ENCODE peak calls at places on chromosomes 1 and 21, in four cellular contexts. H is stimulated activated CD8-positive, alpha-beta memory T cell treated with anti-CD3 and anti-CD28 coated beads, Interleukin-15, amount 100 ng/mL, for 4 hours; I is naive B cell; A is globus pallidus. K is an unnamed sample.

GRCh38 chr1:231861541-231862481 is 235.2 kb downstream of the DISC1 start:
- DNase-seq in H (no peak), I (no peak), A (no peak), K (no peak)

GRCh38 chr21:44391345-44392091 is 38.1 kb downstream of the TRPM2 start:
- DNase-seq in H (no peak), I (peak; percentile 25), A (no peak), K (peak; percentile 32)

GRCh38 chr1:182601416-182601786 is 2.8 kb downstream of the RGS16 start:
- DNase-seq in H (no peak), I (peak; percentile 73), A (peak; percentile 79), K (peak; percentile 63)

GRCh38 chr1:220775238-220775853 is 11.4 kb upstream of the MTARC1 start:
- DNase-seq in H (no peak), I (peak; percentile 26), A (peak; percentile 11), K (peak; percentile 50)

GRCh38 chr1:89525169-89525855 is 683 bp downstream of the LRRC8B start:
- DNase-seq in H (peak; percentile 11), I (peak; percentile 58), A (peak; percentile 51), K (peak; percentile 73)

GRCh38 chr1:20634594-20635084 is 1.4 kb downstream of the PINK1 start:
- DNase-seq in H (no peak), I (no peak), A (no peak), K (peak; percentile 73)

GRCh38 chr1:119713039-119713537 is 1.4 kb downstream of the PHGDH start:
- DNase-seq in H (no peak), I (no peak), A (peak; percentile 77), K (peak; percentile 44)

GRCh38 chr21:36668713-36669112 is 30.2 kb upstream of the SIM2 start:
- DNase-seq in H (no peak), I (no peak), A (no peak), K (no peak)

GRCh38 chr1:41417746-41418145 is 56.5 kb downstream of the FOXO6 start:
- DNase-seq in H (no peak), I (no peak), A (no peak), K (no peak)

GRCh38 chr1:224168859-224169380 is 14.1 kb upstream of the DEGS1 start:
- DNase-seq in H (no peak), I (peak; percentile 74), A (peak; percentile 40), K (peak; percentile 82)

GRCh38 chr1:230426246-230427101 is at the start of gene PGBD5:
- DNase-seq in H (peak; percentile 10), I (peak; percentile 52), A (peak; percentile 92), K (peak; percentile 60)

GRCh38 chr1:29120955-29121485 is 2.7 kb downstream of the TMEM200B start:
- DNase-seq in H (peak; percentile 19), I (peak; percentile 68), A (no peak), K (peak; percentile 29)

GRCh38 chr21:45535341-45536081 is 6.7 kb downstream of the SLC19A1 start:
- DNase-seq in H (no peak), I (no peak), A (peak; percentile 63), K (peak; percentile 26)

GRCh38 chr1:156407760-156408159 is 38.7 kb downstream of the RHBG start:
- DNase-seq in H (no peak), I (no peak), A (no peak), K (no peak)

GRCh38 chr1:14149431-14149830 is 449.1 kb upstream of the KAZN start:
- DNase-seq in H (no peak), I (no peak), A (no peak), K (no peak)

GRCh38 chr21:38048241-38048640 is 132.0 kb upstream of the KCNJ6 start:
- DNase-seq in H (no peak), I (no peak), A (peak; percentile 36), K (no peak)

GRCh38 chr1:1616045-1616821 is 933 bp downstream of the MIB2 start:
- DNase-seq in H (no peak), I (no peak), A (peak; percentile 11), K (no peak)

GRCh38 chr1:232503497-232503896 is 126.4 kb downstream of the SIPA1L2 start:
- DNase-seq in H (no peak), I (no peak), A (no peak), K (no peak)

GRCh38 chr1:64545118-64545916 is 75.4 kb downstream of the CACHD1 start:
- DNase-seq in H (no peak), I (no peak), A (no peak), K (no peak)

GRCh38 chr1:2135425-2135824 is 59.1 kb downstream of the FAAP20 start:
- DNase-seq in H (no peak), I (no peak), A (no peak), K (no peak)

GRCh38 chr1:239682945-239683344 is 296.6 kb downstream of the CHRM3 start:
- DNase-seq in H (no peak), I (no peak), A (no peak), K (no peak)

GRCh38 chr21:16590658-16591057 is 860.9 kb downstream of the USP25 start:
- DNase-seq in H (no peak), I (no peak), A (no peak), K (no peak)

GRCh38 chr1:56965191-56965590 is 624 bp downstream of the C8B start:
- DNase-seq in H (no peak), I (no peak), A (no peak), K (no peak)

GRCh38 chr1:151611288-151611790 is 511 bp upstream of the SNX27 start:
- DNase-seq in H (no peak), I (peak; percentile 3), A (no peak), K (no peak)

GRCh38 chr1:174301295-174302077 is 142.2 kb downstream of the RABGAP1L start:
- DNase-seq in H (no peak), I (no peak), A (no peak), K (no peak)

GRCh38 chr1:151011154-151011850 is 3.1 kb downstream of the PRUNE1 start:
- DNase-seq in H (no peak), I (no peak), A (no peak), K (peak; percentile 62)

GRCh38 chr1:119718409-119718808 is 6.7 kb downstream of the PHGDH start:
- DNase-seq in H (no peak), I (no peak), A (no peak), K (no peak)

GRCh38 chr1:25534389-25534788 is 9.0 kb upstream of the LDLRAP1 start:
- DNase-seq in H (no peak), I (no peak), A (no peak), K (no peak)

GRCh38 chr1:2778220-2778592 is 23.3 kb downstream of the TTC34 start:
- DNase-seq in H (no peak), I (no peak), A (no peak), K (no peak)

GRCh38 chr1:60573121-60573520 is 499.6 kb upstream of the C1orf87 start:
- DNase-seq in H (no peak), I (no peak), A (no peak), K (no peak)

GRCh38 chr1:158798531-158798930 is 17.5 kb upstream of the OR6N2 start:
- DNase-seq in H (no peak), I (no peak), A (no peak), K (no peak)

K was measured in KBM-7.